ENCODE peak calls at places on chromosomes 12 and 14, in eight cellular contexts. R, F, L, D, Q, O, N and K are unnamed samples.

GRCh38 chr12:129887047-129887568 is 16.7 kb downstream of the TMEM132D start:
- DNase-seq in F (peak), R (peak), D (no peak), Q (peak), L (no peak), O (no peak), N (no peak), K (no peak)

GRCh38 chr12:8914716-8915526 is 612 bp downstream of the PHC1 start:
- DNase-seq in F (peak), L (peak), O (peak), R (peak), N (peak), D (peak), Q (peak), K (peak)

GRCh38 chr12:93154753-93155475 is 222.8 kb upstream of the NUDT4 start:
- DNase-seq in R (no peak), Q (no peak), O (no peak), D (no peak), F (no peak), N (no peak), L (no peak), K (no peak)

GRCh38 chr12:107513184-107513583 is 172.4 kb upstream of the PWP1 start:
- DNase-seq in R (no peak), F (no peak), D (no peak), N (no peak), O (no peak), Q (no peak), L (no peak), K (no peak)

GRCh38 chr12:105455250-105455649 is 124.8 kb downstream of the C12orf75 start:
- DNase-seq in D (no peak), L (no peak), F (peak), O (no peak), Q (no peak), N (no peak), R (no peak), K (no peak)

GRCh38 chr12:5201554-5202243 is 158.0 kb downstream of the KCNA5 start:
- DNase-seq in O (no peak), N (no peak), Q (no peak), D (no peak), L (no peak), F (peak), R (no peak), K (no peak)

GRCh38 chr12:60333461-60333860 is 737.6 kb downstream of the SLC16A7 start:
- DNase-seq in F (no peak), Q (no peak), N (no peak), R (no peak), L (no peak), O (no peak), D (peak), K (no peak)

GRCh38 chr14:93984070-93984469 is 7.7 kb upstream of the ASB2 start:
- DNase-seq in L (no peak), D (peak), F (no peak), R (peak), Q (no peak), O (no peak), N (no peak), K (no peak)

GRCh38 chr12:6860942-6861341 is 6.4 kb upstream of the TPI1 start:
- DNase-seq in R (no peak), F (no peak), O (no peak), N (no peak), L (no peak), D (no peak), Q (no peak), K (no peak)

GRCh38 chr12:65642006-65642695 is 182.1 kb upstream of the HMGA2 start:
- DNase-seq in D (no peak), N (no peak), Q (no peak), O (no peak), R (no peak), F (no peak), L (no peak), K (no peak)

GRCh38 chr12:1531160-1531653 is 63.2 kb downstream of the FBXL14 start:
- DNase-seq in O (no peak), R (no peak), L (no peak), N (no peak), Q (no peak), D (peak), F (no peak), K (no peak)

GRCh38 chr12:49098035-49098451 is 3.4 kb upstream of the DHH start:
- DNase-seq in O (no peak), N (peak), L (peak), F (peak), R (no peak), Q (peak), D (peak), K (peak)

GRCh38 chr12:121578230-121579189 is 2.3 kb downstream of the KDM2B start:
- DNase-seq in L (no peak), O (no peak), R (no peak), F (no peak), D (peak), N (peak), Q (peak), K (no peak)

GRCh38 chr14:58918066-58918465 is 270.4 kb upstream of the DAAM1 start:
- DNase-seq in L (no peak), N (no peak), O (no peak), Q (no peak), R (no peak), F (no peak), D (peak), K (no peak)

GRCh38 chr12:42982828-42983227 is 393.3 kb upstream of the PRICKLE1 start:
- DNase-seq in L (no peak), R (no peak), F (no peak), O (no peak), N (no peak), Q (no peak), D (no peak), K (no peak)

GRCh38 chr14:46108228-46108627 is 543.4 kb downstream of the RPL10L start:
- DNase-seq in F (no peak), D (no peak), Q (no peak), O (no peak), L (no peak), R (no peak), N (peak), K (no peak)

GRCh38 chr12:92278378-92278828 is 132.8 kb upstream of the BTG1 start:
- DNase-seq in N (no peak), L (no peak), D (peak), F (no peak), Q (no peak), R (no peak), O (no peak), K (no peak)

GRCh38 chr12:6607751-6608591 is 792 bp upstream of the CHD4 start:
- DNase-seq in N (no peak), Q (peak), F (peak), D (peak), L (peak), R (peak), O (no peak), K (peak)

GRCh38 chr12:25495336-25496097 is 57.6 kb downstream of the LMNTD1 start:
- DNase-seq in O (no peak), L (no peak), F (no peak), D (peak), Q (no peak), N (no peak), R (peak), K (no peak)

GRCh38 chr12:68293347-68293746 is 38.8 kb downstream of the MDM1 start:
- DNase-seq in R (no peak), Q (no peak), L (no peak), D (no peak), F (no peak), O (no peak), N (no peak), K (no peak)

GRCh38 chr12:115135800-115136211 is 451.8 kb upstream of the TBX3 start:
- DNase-seq in Q (peak), R (no peak), F (peak), N (no peak), L (no peak), D (peak), O (peak), K (peak)

GRCh38 chr12:64671682-64672081 is 61.4 kb downstream of the RASSF3 start:
- DNase-seq in R (no peak), L (no peak), D (no peak), O (no peak), N (no peak), F (no peak), Q (no peak), K (no peak)

GRCh38 chr12:90593596-90594290 is 361.2 kb downstream of the CCER1 start:
- DNase-seq in L (no peak), O (no peak), D (no peak), F (no peak), R (no peak), N (no peak), Q (no peak), K (no peak)

GRCh38 chr12:54357802-54358619 is 6.3 kb downstream of the GPR84 start:
- DNase-seq in Q (peak), F (peak), O (no peak), D (peak), N (no peak), R (no peak), L (no peak), K (peak)

GRCh38 chr12:27198036-27198435 is 46.0 kb upstream of the STK38L start:
- DNase-seq in D (peak), Q (peak), N (peak), L (no peak), F (no peak), O (no peak), R (no peak), K (no peak)

GRCh38 chr12:99824900-99825562 is 159.7 kb downstream of the ANKS1B start:
- DNase-seq in R (no peak), L (no peak), F (peak), D (peak), O (no peak), N (no peak), Q (no peak), K (no peak)

GRCh38 chr14:76844223-76844622 is 18.0 kb downstream of the LRRC74A start:
- DNase-seq in O (peak), F (no peak), R (no peak), Q (peak), D (peak), N (peak), L (peak), K (peak)

GRCh38 chr14:100703574-100704220 is 23.0 kb upstream of the DLK1 start:
- DNase-seq in R (no peak), L (no peak), O (no peak), Q (no peak), F (no peak), D (no peak), N (no peak), K (no peak)

GRCh38 chr12:104971276-104971675 is 13.2 kb upstream of the SLC41A2 start:
- DNase-seq in D (peak), O (no peak), Q (no peak), L (no peak), R (no peak), F (no peak), N (no peak), K (no peak)

GRCh38 chr12:122740351-122740750 is 9.7 kb upstream of the HCAR1 start:
- DNase-seq in L (no peak), R (no peak), F (no peak), D (no peak), N (no peak), O (no peak), Q (no peak), K (no peak)

GRCh38 chr14:72892879-72893635 is 844 bp downstream of the DPF3 start:
- DNase-seq in N (peak), O (peak), L (no peak), Q (peak), D (peak), R (peak), F (peak), K (peak)

GRCh38 chr12:27619308-27619707 is 76.9 kb upstream of the REP15 start:
- DNase-seq in R (peak), F (no peak), D (peak), N (no peak), L (no peak), Q (no peak), O (no peak), K (no peak)